ENCODE peak calls at places on chromosomes 6 and 20, in ten cellular contexts. I is Right ventricle myocardium superior; P is mesendoderm; A is MM.1S; F is T follicular helper cell; N is heart left ventricle; K is NCI-H446; G is spleen; H is hypothalamus; T is Jurkat, Clone E6-1. U is an unnamed sample.

GRCh38 chr6:28985396-28986164 is 19.5 kb downstream of the ZNF311 start:
- DNase-seq in I (peak), P (peak), A (no peak), F (no peak), N (peak), K (peak), G (peak), H (peak), T (no peak), U (peak)

GRCh38 chr20:48098866-48099265 is 313.6 kb upstream of the SULF2 start:
- DNase-seq in I (no peak), P (no peak), A (no peak), F (no peak), N (no peak), K (no peak), G (no peak), H (no peak), T (no peak), U (no peak)

GRCh38 chr6:41683460-41684310 is 45.4 kb downstream of the MDFI start:
- DNase-seq in I (peak), P (peak), A (peak), F (peak), N (peak), K (peak), G (peak), H (peak), T (peak), U (no peak)

GRCh38 chr6:114941078-114941477 is 598.3 kb upstream of the HS3ST5 start:
- DNase-seq in I (no peak), P (peak), A (no peak), F (no peak), N (no peak), K (no peak), G (no peak), H (no peak), T (no peak), U (no peak)

GRCh38 chr20:36845288-36845969 is 30.5 kb upstream of the TLDC2 start:
- DNase-seq in I (peak), P (no peak), A (no peak), F (no peak), N (no peak), K (no peak), G (peak), H (peak), T (no peak), U (no peak)

GRCh38 chr20:44433751-44434538 is 41.7 kb upstream of the TTPAL start:
- DNase-seq in I (no peak), P (no peak), A (no peak), F (no peak), N (no peak), K (no peak), G (no peak), H (no peak), T (no peak), U (no peak)

GRCh38 chr6:15897063-15897934 is 231.6 kb upstream of the MYLIP start:
- DNase-seq in I (no peak), P (peak), A (no peak), F (no peak), N (no peak), K (no peak), G (no peak), H (no peak), T (no peak), U (no peak)

GRCh38 chr6:158396136-158396535 is 83.9 kb downstream of the TULP4 start:
- DNase-seq in I (no peak), P (no peak), A (no peak), F (no peak), N (no peak), K (no peak), G (no peak), H (no peak), T (no peak), U (no peak)

GRCh38 chr6:89411269-89412070 is 603 bp downstream of the RRAGD start:
- DNase-seq in I (peak), P (peak), A (peak), F (no peak), N (peak), K (no peak), G (peak), H (peak), T (no peak), U (no peak)

U was measured in skeletal muscle cell.